ENCODE peak calls at places on chromosomes 7 and 10, in four cellular contexts. One of them, this sample, is unnamed. For H3K36me3 and H3K27me3, the result is how much of the 10 kb centered on the place peaks cover.

GRCh38 chr7:135414850-135415439 is 95.0 kb downstream of the CNOT4 start:
- DNase-seq in tibial nerve: peak
- DNase-seq in aorta: no peak
- DNase-seq in CD8-positive, alpha-beta T cell: no peak
- DNase-seq in this sample: no peak

GRCh38 chr7:36961097-36961496 is 236.8 kb upstream of the AOAH start:
- DNase-seq in CD8-positive, alpha-beta T cell: no peak
- DNase-seq in aorta: no peak
- DNase-seq in tibial nerve: no peak
- DNase-seq in this sample: no peak

GRCh38 chr7:75958802-75959543 is 35.4 kb downstream of the TMEM120A start:
- DNase-seq in aorta: no peak
- DNase-seq in tibial nerve: no peak
- DNase-seq in CD8-positive, alpha-beta T cell: no peak
- DNase-seq in this sample: no peak

GRCh38 chr7:44540592-44541027 is 520 bp downstream of the NPC1L1 start:
- DNase-seq in aorta: no peak
- DNase-seq in CD8-positive, alpha-beta T cell: no peak
- DNase-seq in tibial nerve: no peak
- DNase-seq in this sample: no peak

GRCh38 chr7:108525327-108525984 is 479 bp downstream of the PNPLA8 start:
- DNase-seq in tibial nerve: no peak
- DNase-seq in aorta: no peak
- DNase-seq in CD8-positive, alpha-beta T cell: no peak
- DNase-seq in this sample: peak

GRCh38 chr10:3783721-3784432 is 1.1 kb downstream of the KLF6 start:
- DNase-seq in aorta: peak
- DNase-seq in tibial nerve: peak
- DNase-seq in CD8-positive, alpha-beta T cell: no peak
- DNase-seq in this sample: peak

GRCh38 chr7:44080686-44081265 is 1.6 kb downstream of the POLM start:
- DNase-seq in CD8-positive, alpha-beta T cell: no peak
- DNase-seq in tibial nerve: no peak
- DNase-seq in aorta: peak
- DNase-seq in this sample: no peak

GRCh38 chr7:44390701-44391100 is 65.3 kb upstream of the CAMK2B start:
- DNase-seq in aorta: no peak
- DNase-seq in tibial nerve: no peak
- DNase-seq in CD8-positive, alpha-beta T cell: no peak
- DNase-seq in this sample: no peak

GRCh38 chr7:102061981-102062390 is 224.7 kb upstream of the SH2B2 start:
- DNase-seq in CD8-positive, alpha-beta T cell: no peak
- DNase-seq in aorta: peak
- DNase-seq in tibial nerve: no peak
- DNase-seq in this sample: peak

GRCh38 chr10:89119651-89120050 is 87.5 kb downstream of the CH25H start:
- DNase-seq in tibial nerve: no peak
- DNase-seq in aorta: no peak
- DNase-seq in CD8-positive, alpha-beta T cell: no peak
- DNase-seq in this sample: no peak

GRCh38 chr10:79026341-79026761 is 42.4 kb upstream of the ZMIZ1 start:
- DNase-seq in tibial nerve: no peak
- DNase-seq in CD8-positive, alpha-beta T cell: no peak
- DNase-seq in aorta: peak
- DNase-seq in this sample: peak

GRCh38 chr10:101559596-101560292 is 28.3 kb downstream of the POLL start:
- DNase-seq in tibial nerve: no peak
- DNase-seq in aorta: no peak
- DNase-seq in CD8-positive, alpha-beta T cell: no peak
- DNase-seq in this sample: no peak

GRCh38 chr10:114678806-114679205 is 20.7 kb upstream of the ABLIM1 start:
- DNase-seq in CD8-positive, alpha-beta T cell: no peak
- DNase-seq in aorta: no peak
- DNase-seq in tibial nerve: no peak
- DNase-seq in this sample: no peak

GRCh38 chr10:38025283-38025682 is 14.8 kb downstream of the ZNF33A start:
- DNase-seq in aorta: no peak
- DNase-seq in tibial nerve: no peak
- DNase-seq in CD8-positive, alpha-beta T cell: no peak
- DNase-seq in this sample: no peak

GRCh38 chr7:101728128-101728527 is 89.3 kb upstream of the CUX1 start:
- DNase-seq in CD8-positive, alpha-beta T cell: no peak
- DNase-seq in tibial nerve: no peak
- DNase-seq in aorta: no peak
- DNase-seq in this sample: no peak

GRCh38 chr10:130464426-130464825 is 328.2 kb downstream of the GLRX3 start:
- DNase-seq in tibial nerve: no peak
- DNase-seq in CD8-positive, alpha-beta T cell: no peak
- DNase-seq in aorta: no peak
- DNase-seq in this sample: peak

GRCh38 chr7:74479961-74480829 is 26.5 kb downstream of the GTF2IRD1 start:
- DNase-seq in tibial nerve: peak
- DNase-seq in CD8-positive, alpha-beta T cell: no peak
- DNase-seq in aorta: peak
- DNase-seq in this sample: peak

GRCh38 chr10:15314482-15315070 is 56.5 kb downstream of the FAM171A1 start:
- DNase-seq in CD8-positive, alpha-beta T cell: no peak
- DNase-seq in aorta: no peak
- DNase-seq in tibial nerve: no peak
- DNase-seq in this sample: no peak

GRCh38 chr7:135811513-135811912 is 62.9 kb upstream of the FAM180A start:
- DNase-seq in aorta: no peak
- DNase-seq in tibial nerve: no peak
- DNase-seq in CD8-positive, alpha-beta T cell: no peak
- DNase-seq in this sample: no peak

GRCh38 chr7:25781704-25782103 is 370.3 kb upstream of the NFE2L3 start:
- DNase-seq in aorta: no peak
- DNase-seq in CD8-positive, alpha-beta T cell: no peak
- DNase-seq in tibial nerve: no peak
- DNase-seq in this sample: no peak

GRCh38 chr10:70458329-70459060 is 17.0 kb upstream of the NODAL start:
- DNase-seq in tibial nerve: peak
- DNase-seq in CD8-positive, alpha-beta T cell: no peak
- DNase-seq in aorta: peak
- DNase-seq in this sample: peak

DNA sequence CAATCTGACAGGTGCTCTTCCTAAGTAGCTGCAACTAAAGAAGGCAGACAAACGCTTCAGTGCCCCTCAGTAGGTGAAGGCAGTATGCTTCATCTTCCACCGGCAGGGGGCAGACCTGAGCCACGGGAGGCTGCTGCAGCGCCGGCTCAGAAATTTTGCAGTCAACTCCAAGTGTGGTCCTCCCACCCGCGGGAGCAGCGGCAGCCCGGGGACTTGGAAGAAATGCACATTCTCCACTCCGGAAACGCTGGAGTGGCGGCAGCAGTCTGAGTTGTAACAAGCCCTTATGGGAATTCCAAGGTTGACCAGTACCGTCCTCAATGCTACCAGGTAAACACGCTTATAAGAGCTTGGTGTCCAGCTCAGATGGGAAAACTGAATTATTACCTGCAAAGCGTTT is 3.4 kb downstream of the IGFBP3 start:
- DNase-seq in CD8-positive, alpha-beta T cell: peak
- DNase-seq in tibial nerve: peak
- DNase-seq in aorta: peak
- DNase-seq in this sample: peak
- H3K4me3 ChIP-seq in CD8-positive, alpha-beta T cell: no peak
- H3K4me3 ChIP-seq in tibial nerve: no peak
- H3K4me3 ChIP-seq in aorta: no peak
- H3K4me3 ChIP-seq in this sample: peak

GRCh38 chr7:157572622-157573021 is 235.8 kb downstream of the DNAJB6 start:
- DNase-seq in aorta: peak
- DNase-seq in CD8-positive, alpha-beta T cell: no peak
- DNase-seq in tibial nerve: no peak
- DNase-seq in this sample: no peak

GRCh38 chr7:157569967-157570366 is 233.2 kb downstream of the DNAJB6 start:
- DNase-seq in CD8-positive, alpha-beta T cell: no peak
- DNase-seq in aorta: peak
- DNase-seq in tibial nerve: no peak
- DNase-seq in this sample: no peak

GRCh38 chr7:157568785-157569584 is 232.2 kb downstream of the DNAJB6 start:
- DNase-seq in aorta: peak
- DNase-seq in tibial nerve: peak
- DNase-seq in CD8-positive, alpha-beta T cell: peak
- DNase-seq in this sample: no peak

GRCh38 chr7:157568071-157568784 is 231.4 kb downstream of the DNAJB6 start:
- DNase-seq in CD8-positive, alpha-beta T cell: no peak
- DNase-seq in aorta: peak
- DNase-seq in tibial nerve: no peak
- DNase-seq in this sample: no peak

DNA sequence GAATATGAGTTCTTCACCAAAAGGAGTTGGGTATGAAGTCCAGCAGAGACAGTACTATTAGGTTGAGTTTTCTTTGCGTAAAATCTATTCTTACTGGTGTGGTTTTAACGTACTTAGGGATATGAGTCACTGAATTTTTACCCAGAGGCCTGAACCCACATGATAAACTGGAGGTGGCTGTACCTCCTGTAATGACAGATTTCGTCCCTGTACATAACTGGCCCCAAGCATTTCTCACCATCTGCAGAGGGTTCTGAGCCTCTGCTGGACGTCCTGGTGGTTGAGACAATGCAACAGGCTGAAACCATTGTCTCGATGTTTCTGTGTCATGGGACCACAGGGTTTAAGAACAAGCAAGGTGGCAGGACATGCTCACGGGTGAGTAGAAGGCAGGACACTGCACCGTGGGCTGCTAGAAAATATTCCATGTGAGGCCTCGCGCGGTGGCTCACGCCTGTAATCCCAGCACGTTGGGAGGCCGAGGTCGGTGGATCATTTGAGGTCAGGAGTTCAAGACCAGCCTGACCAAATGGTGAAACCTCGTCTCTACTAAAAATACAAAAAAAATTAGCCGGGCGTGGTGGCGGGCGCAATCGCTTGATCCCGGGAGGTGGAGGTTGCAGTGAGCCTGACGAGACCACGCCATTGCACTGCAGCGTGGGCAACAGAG is 233.9 kb downstream of the DNAJB6 start:
- DNase-seq in tibial nerve: no peak
- DNase-seq in CD8-positive, alpha-beta T cell: no peak
- DNase-seq in aorta: peak
- DNase-seq in this sample: no peak
- H3K36me3 ChIP-seq in tibial nerve: under half
- H3K36me3 ChIP-seq in CD8-positive, alpha-beta T cell: under half
- H3K36me3 ChIP-seq in aorta: under half
- H3K36me3 ChIP-seq in this sample: under half

GRCh38 chr7:70736715-70737460 is 395.1 kb upstream of the GALNT17 start:
- DNase-seq in CD8-positive, alpha-beta T cell: no peak
- DNase-seq in aorta: no peak
- DNase-seq in tibial nerve: peak
- DNase-seq in this sample: no peak
- H3K27me3 ChIP-seq in CD8-positive, alpha-beta T cell: under half
- H3K27me3 ChIP-seq in aorta: under half
- H3K27me3 ChIP-seq in tibial nerve: under half
- H3K27me3 ChIP-seq in this sample: under half

GRCh38 chr10:30346615-30347014 is 2.5 kb downstream of the MTPAP start:
- DNase-seq in CD8-positive, alpha-beta T cell: no peak
- DNase-seq in aorta: no peak
- DNase-seq in tibial nerve: no peak
- DNase-seq in this sample: no peak
- H3K4me3 ChIP-seq in CD8-positive, alpha-beta T cell: no peak
- H3K4me3 ChIP-seq in aorta: no peak
- H3K4me3 ChIP-seq in tibial nerve: no peak
- H3K4me3 ChIP-seq in this sample: no peak

GRCh38 chr10:75461672-75462649 is 30.5 kb downstream of the LRMDA start:
- DNase-seq in CD8-positive, alpha-beta T cell: no peak
- DNase-seq in tibial nerve: no peak
- DNase-seq in aorta: no peak
- DNase-seq in this sample: no peak

GRCh38 chr10:75464478-75465090 is 33.2 kb downstream of the LRMDA start:
- DNase-seq in aorta: no peak
- DNase-seq in CD8-positive, alpha-beta T cell: no peak
- DNase-seq in tibial nerve: no peak
- DNase-seq in this sample: no peak

GRCh38 chr10:75460059-75460458 is 28.6 kb downstream of the LRMDA start:
- DNase-seq in CD8-positive, alpha-beta T cell: no peak
- DNase-seq in tibial nerve: no peak
- DNase-seq in aorta: no peak
- DNase-seq in this sample: no peak

GRCh38 chr10:75465110-75465509 is 33.7 kb downstream of the LRMDA start:
- DNase-seq in CD8-positive, alpha-beta T cell: no peak
- DNase-seq in tibial nerve: no peak
- DNase-seq in aorta: no peak
- DNase-seq in this sample: no peak

DNA sequence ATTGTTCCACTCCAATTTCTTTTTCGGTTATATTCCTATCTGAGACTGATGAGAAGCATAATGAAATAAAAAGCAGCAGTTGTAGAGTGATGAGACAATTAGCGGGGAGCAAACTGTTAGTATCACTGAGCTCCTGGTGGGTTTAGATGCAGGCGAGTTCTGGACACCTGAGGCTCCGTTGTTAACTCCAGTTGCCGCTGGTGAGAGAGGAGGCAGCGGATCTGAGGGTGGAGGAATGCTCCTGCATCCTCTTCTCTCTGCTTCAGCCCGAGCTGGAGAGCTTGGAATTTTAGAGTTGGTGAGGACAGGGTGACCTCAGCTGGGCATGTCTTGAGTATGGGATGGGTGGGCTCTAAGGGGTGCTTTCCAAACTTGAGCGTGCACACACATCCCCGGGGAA is 31.4 kb downstream of the LRMDA start:
- DNase-seq in aorta: no peak
- DNase-seq in CD8-positive, alpha-beta T cell: no peak
- DNase-seq in tibial nerve: no peak
- DNase-seq in this sample: no peak
- H3K36me3 ChIP-seq in aorta: under half
- H3K36me3 ChIP-seq in CD8-positive, alpha-beta T cell: under half
- H3K36me3 ChIP-seq in tibial nerve: under half
- H3K36me3 ChIP-seq in this sample: under half

GRCh38 chr7:100570954-100571828 is 2.5 kb downstream of the SAP25 start:
- DNase-seq in CD8-positive, alpha-beta T cell: no peak
- DNase-seq in tibial nerve: no peak
- DNase-seq in aorta: no peak
- DNase-seq in this sample: no peak
- H3K27me3 ChIP-seq in CD8-positive, alpha-beta T cell: under half
- H3K27me3 ChIP-seq in tibial nerve: under half
- H3K27me3 ChIP-seq in aorta: under half
- H3K27me3 ChIP-seq in this sample: under half

GRCh38 chr7:17991866-17992648 is 35.6 kb downstream of the PRPS1L1 start:
- DNase-seq in aorta: no peak
- DNase-seq in CD8-positive, alpha-beta T cell: no peak
- DNase-seq in tibial nerve: no peak
- DNase-seq in this sample: no peak
- H3K4me3 ChIP-seq in aorta: no peak
- H3K4me3 ChIP-seq in CD8-positive, alpha-beta T cell: no peak
- H3K4me3 ChIP-seq in tibial nerve: no peak
- H3K4me3 ChIP-seq in this sample: no peak